ENCODE peak calls at places on chromosomes 1 and 21, in eight cellular contexts. M is activated CD4-positive, CD25-positive, alpha-beta regulatory T cell; C is stimulated activated CD8-positive, alpha-beta memory T cell treated with anti-CD3 and anti-CD28 coated beads, Interleukin-15, amount 100 ng/mL, for 24 hours; J is breast epithelium; N is aorta; Q is H9; T is endothelial cell; E is NCI-H1417. O is an unnamed sample.

GRCh38 chr1:219958875-219959417 is 30.6 kb upstream of the SLC30A10 start:
- DNase-seq in J (no peak), Q (no peak), E (peak; percentile 57), C (no peak), M (no peak), T (no peak), N (no peak), O (no peak)

GRCh38 chr1:237428809-237429208 is 386.8 kb downstream of the RYR2 start:
- DNase-seq in M (no peak), Q (no peak), E (no peak), N (no peak), J (no peak), C (no peak), T (no peak), O (no peak)

GRCh38 chr21:35503646-35504045 is 454.5 kb upstream of the RUNX1 start:
- DNase-seq in C (no peak), N (peak; percentile 61), M (no peak), Q (no peak), T (no peak), E (peak; percentile 27), J (no peak), O (no peak)

GRCh38 chr1:77139389-77139788 is 79.8 kb downstream of the PIGK start:
- DNase-seq in M (no peak), E (no peak), Q (no peak), C (no peak), T (no peak), N (no peak), J (no peak), O (no peak)

GRCh38 chr1:165403835-165404482 is 41.0 kb downstream of the RXRG start:
- DNase-seq in M (no peak), N (no peak), T (peak; percentile 47), J (no peak), Q (peak; percentile 66), C (no peak), E (peak; percentile 70), O (peak; percentile 16)

GRCh38 chr1:11072216-11072917 is 12.5 kb upstream of the SRM start:
- DNase-seq in C (no peak), T (no peak), Q (no peak), M (no peak), N (no peak), E (peak; percentile 91), J (no peak), O (peak; percentile 56)

GRCh38 chr1:179169616-179170467 is 59.6 kb downstream of the ABL2 start:
- DNase-seq in M (no peak), C (no peak), E (no peak), Q (no peak), N (no peak), T (no peak), J (no peak), O (no peak)

GRCh38 chr1:45623972-45624371 is at the start of gene CCDC17:
- DNase-seq in M (no peak), N (no peak), T (no peak), J (no peak), C (no peak), Q (no peak), E (no peak), O (no peak)

GRCh38 chr1:6273380-6273891 is 12.5 kb upstream of the GPR153 start:
- DNase-seq in J (no peak), T (no peak), N (no peak), M (no peak), E (peak; percentile 43), Q (peak; percentile 76), C (no peak), O (no peak)

GRCh38 chr1:205592443-205593003 is 39.3 kb downstream of the ELK4 start:
- DNase-seq in C (no peak), Q (no peak), M (no peak), N (peak; percentile 40), T (no peak), E (peak; percentile 43), J (no peak), O (no peak)

GRCh38 chr1:206590025-206590834 is 22.0 kb downstream of the EIF2D start:
- DNase-seq in M (peak; percentile 22), C (no peak), E (no peak), N (no peak), J (no peak), Q (no peak), T (no peak), O (no peak)